ENCODE peak calls at places on chromosomes 13 and 19, in eight cellular contexts. One of them, this sample, is unnamed.

GRCh38 chr13:40471911-40472310 is 194.5 kb downstream of the FOXO1 start:
- DNase-seq in A172: no peak
- DNase-seq in hypothalamus: no peak
- DNase-seq in stimulated activated naive CD8-positive, alpha-beta T cell treated with anti-CD3 and anti-CD28 coated beads, Interleukin-15, amount 100 ng/mL, for 72 hours: no peak
- DNase-seq in midbrain: no peak
- DNase-seq in progenitor cell of endocrine pancreas: no peak
- DNase-seq in NCI-H226: no peak
- DNase-seq in activated T-helper 1 cell treated with Interleukin-2 at 50 U/mL for 16 hours: no peak
- DNase-seq in this sample: no peak

GRCh38 chr19:33758541-33759013 is 38.1 kb upstream of the KCTD15 start:
- DNase-seq in hypothalamus: no peak
- DNase-seq in NCI-H226: peak
- DNase-seq in activated T-helper 1 cell treated with Interleukin-2 at 50 U/mL for 16 hours: no peak
- DNase-seq in midbrain: peak
- DNase-seq in progenitor cell of endocrine pancreas: no peak
- DNase-seq in stimulated activated naive CD8-positive, alpha-beta T cell treated with anti-CD3 and anti-CD28 coated beads, Interleukin-15, amount 100 ng/mL, for 72 hours: no peak
- DNase-seq in A172: peak
- DNase-seq in this sample: no peak

GRCh38 chr13:44259045-44260042 is 114.3 kb upstream of the SERP2 start:
- DNase-seq in A172: peak
- DNase-seq in hypothalamus: no peak
- DNase-seq in midbrain: no peak
- DNase-seq in stimulated activated naive CD8-positive, alpha-beta T cell treated with anti-CD3 and anti-CD28 coated beads, Interleukin-15, amount 100 ng/mL, for 72 hours: peak
- DNase-seq in activated T-helper 1 cell treated with Interleukin-2 at 50 U/mL for 16 hours: peak
- DNase-seq in progenitor cell of endocrine pancreas: no peak
- DNase-seq in NCI-H226: peak
- DNase-seq in this sample: no peak

GRCh38 chr19:7670150-7670784 is 1.4 kb downstream of the RETN start:
- DNase-seq in NCI-H226: no peak
- DNase-seq in hypothalamus: no peak
- DNase-seq in midbrain: no peak
- DNase-seq in activated T-helper 1 cell treated with Interleukin-2 at 50 U/mL for 16 hours: no peak
- DNase-seq in A172: no peak
- DNase-seq in stimulated activated naive CD8-positive, alpha-beta T cell treated with anti-CD3 and anti-CD28 coated beads, Interleukin-15, amount 100 ng/mL, for 72 hours: no peak
- DNase-seq in progenitor cell of endocrine pancreas: no peak
- DNase-seq in this sample: no peak

GRCh38 chr13:51776179-51776578 is 27.8 kb downstream of the DHRS12 start:
- DNase-seq in midbrain: no peak
- DNase-seq in hypothalamus: no peak
- DNase-seq in NCI-H226: no peak
- DNase-seq in progenitor cell of endocrine pancreas: no peak
- DNase-seq in activated T-helper 1 cell treated with Interleukin-2 at 50 U/mL for 16 hours: no peak
- DNase-seq in stimulated activated naive CD8-positive, alpha-beta T cell treated with anti-CD3 and anti-CD28 coated beads, Interleukin-15, amount 100 ng/mL, for 72 hours: no peak
- DNase-seq in A172: no peak
- DNase-seq in this sample: no peak

GRCh38 chr13:35822666-35823065 is 308.5 kb downstream of the DCLK1 start:
- DNase-seq in hypothalamus: no peak
- DNase-seq in midbrain: no peak
- DNase-seq in A172: no peak
- DNase-seq in NCI-H226: no peak
- DNase-seq in activated T-helper 1 cell treated with Interleukin-2 at 50 U/mL for 16 hours: no peak
- DNase-seq in progenitor cell of endocrine pancreas: no peak
- DNase-seq in stimulated activated naive CD8-positive, alpha-beta T cell treated with anti-CD3 and anti-CD28 coated beads, Interleukin-15, amount 100 ng/mL, for 72 hours: no peak
- DNase-seq in this sample: no peak

GRCh38 chr19:10418281-10419199 is 1.8 kb upstream of the PDE4A start:
- DNase-seq in progenitor cell of endocrine pancreas: no peak
- DNase-seq in stimulated activated naive CD8-positive, alpha-beta T cell treated with anti-CD3 and anti-CD28 coated beads, Interleukin-15, amount 100 ng/mL, for 72 hours: no peak
- DNase-seq in hypothalamus: no peak
- DNase-seq in midbrain: no peak
- DNase-seq in A172: no peak
- DNase-seq in activated T-helper 1 cell treated with Interleukin-2 at 50 U/mL for 16 hours: no peak
- DNase-seq in NCI-H226: no peak
- DNase-seq in this sample: no peak

GRCh38 chr19:57110592-57111328 is 9.0 kb upstream of the USP29 start:
- DNase-seq in NCI-H226: no peak
- DNase-seq in A172: no peak
- DNase-seq in progenitor cell of endocrine pancreas: no peak
- DNase-seq in activated T-helper 1 cell treated with Interleukin-2 at 50 U/mL for 16 hours: no peak
- DNase-seq in stimulated activated naive CD8-positive, alpha-beta T cell treated with anti-CD3 and anti-CD28 coated beads, Interleukin-15, amount 100 ng/mL, for 72 hours: no peak
- DNase-seq in hypothalamus: no peak
- DNase-seq in midbrain: no peak
- DNase-seq in this sample: no peak

GRCh38 chr19:7562646-7563393 is 27.3 kb downstream of the PNPLA6 start:
- DNase-seq in stimulated activated naive CD8-positive, alpha-beta T cell treated with anti-CD3 and anti-CD28 coated beads, Interleukin-15, amount 100 ng/mL, for 72 hours: no peak
- DNase-seq in activated T-helper 1 cell treated with Interleukin-2 at 50 U/mL for 16 hours: no peak
- DNase-seq in midbrain: no peak
- DNase-seq in A172: no peak
- DNase-seq in progenitor cell of endocrine pancreas: no peak
- DNase-seq in NCI-H226: no peak
- DNase-seq in hypothalamus: no peak
- DNase-seq in this sample: no peak

GRCh38 chr19:5432687-5433086 is 22.5 kb upstream of the ZNRF4 start:
- DNase-seq in NCI-H226: no peak
- DNase-seq in hypothalamus: no peak
- DNase-seq in activated T-helper 1 cell treated with Interleukin-2 at 50 U/mL for 16 hours: no peak
- DNase-seq in A172: no peak
- DNase-seq in progenitor cell of endocrine pancreas: no peak
- DNase-seq in stimulated activated naive CD8-positive, alpha-beta T cell treated with anti-CD3 and anti-CD28 coated beads, Interleukin-15, amount 100 ng/mL, for 72 hours: no peak
- DNase-seq in midbrain: no peak
- DNase-seq in this sample: no peak

GRCh38 chr19:53328967-53329366 is 4.6 kb upstream of the ZNF845 start:
- DNase-seq in midbrain: no peak
- DNase-seq in hypothalamus: no peak
- DNase-seq in stimulated activated naive CD8-positive, alpha-beta T cell treated with anti-CD3 and anti-CD28 coated beads, Interleukin-15, amount 100 ng/mL, for 72 hours: peak
- DNase-seq in activated T-helper 1 cell treated with Interleukin-2 at 50 U/mL for 16 hours: no peak
- DNase-seq in progenitor cell of endocrine pancreas: no peak
- DNase-seq in NCI-H226: no peak
- DNase-seq in A172: no peak
- DNase-seq in this sample: peak

GRCh38 chr19:46812898-46813569 is 24.6 kb upstream of the SLC1A5 start:
- DNase-seq in midbrain: no peak
- DNase-seq in activated T-helper 1 cell treated with Interleukin-2 at 50 U/mL for 16 hours: no peak
- DNase-seq in progenitor cell of endocrine pancreas: no peak
- DNase-seq in A172: no peak
- DNase-seq in hypothalamus: no peak
- DNase-seq in stimulated activated naive CD8-positive, alpha-beta T cell treated with anti-CD3 and anti-CD28 coated beads, Interleukin-15, amount 100 ng/mL, for 72 hours: no peak
- DNase-seq in NCI-H226: no peak
- DNase-seq in this sample: no peak

GRCh38 chr19:35030257-35031071 is at the start of gene SCN1B:
- DNase-seq in activated T-helper 1 cell treated with Interleukin-2 at 50 U/mL for 16 hours: peak
- DNase-seq in progenitor cell of endocrine pancreas: peak
- DNase-seq in hypothalamus: peak
- DNase-seq in stimulated activated naive CD8-positive, alpha-beta T cell treated with anti-CD3 and anti-CD28 coated beads, Interleukin-15, amount 100 ng/mL, for 72 hours: peak
- DNase-seq in NCI-H226: peak
- DNase-seq in A172: peak
- DNase-seq in midbrain: peak
- DNase-seq in this sample: peak

GRCh38 chr13:97275265-97275664 is 53.1 kb downstream of the MBNL2 start:
- DNase-seq in stimulated activated naive CD8-positive, alpha-beta T cell treated with anti-CD3 and anti-CD28 coated beads, Interleukin-15, amount 100 ng/mL, for 72 hours: no peak
- DNase-seq in activated T-helper 1 cell treated with Interleukin-2 at 50 U/mL for 16 hours: no peak
- DNase-seq in hypothalamus: no peak
- DNase-seq in midbrain: no peak
- DNase-seq in A172: peak
- DNase-seq in NCI-H226: peak
- DNase-seq in progenitor cell of endocrine pancreas: no peak
- DNase-seq in this sample: no peak

GRCh38 chr13:24043590-24044350 is 116.8 kb upstream of the SPATA13 start:
- DNase-seq in stimulated activated naive CD8-positive, alpha-beta T cell treated with anti-CD3 and anti-CD28 coated beads, Interleukin-15, amount 100 ng/mL, for 72 hours: no peak
- DNase-seq in activated T-helper 1 cell treated with Interleukin-2 at 50 U/mL for 16 hours: no peak
- DNase-seq in midbrain: no peak
- DNase-seq in NCI-H226: no peak
- DNase-seq in progenitor cell of endocrine pancreas: no peak
- DNase-seq in hypothalamus: no peak
- DNase-seq in A172: no peak
- DNase-seq in this sample: no peak

GRCh38 chr19:54523403-54523802 is 20.8 kb downstream of the LAIR2 start:
- DNase-seq in hypothalamus: no peak
- DNase-seq in progenitor cell of endocrine pancreas: no peak
- DNase-seq in midbrain: no peak
- DNase-seq in A172: peak
- DNase-seq in stimulated activated naive CD8-positive, alpha-beta T cell treated with anti-CD3 and anti-CD28 coated beads, Interleukin-15, amount 100 ng/mL, for 72 hours: peak
- DNase-seq in activated T-helper 1 cell treated with Interleukin-2 at 50 U/mL for 16 hours: no peak
- DNase-seq in NCI-H226: peak
- DNase-seq in this sample: no peak

GRCh38 chr13:48858523-48858922 is 117.2 kb upstream of the FNDC3A start:
- DNase-seq in progenitor cell of endocrine pancreas: no peak
- DNase-seq in stimulated activated naive CD8-positive, alpha-beta T cell treated with anti-CD3 and anti-CD28 coated beads, Interleukin-15, amount 100 ng/mL, for 72 hours: no peak
- DNase-seq in midbrain: no peak
- DNase-seq in activated T-helper 1 cell treated with Interleukin-2 at 50 U/mL for 16 hours: no peak
- DNase-seq in A172: no peak
- DNase-seq in NCI-H226: no peak
- DNase-seq in hypothalamus: no peak
- DNase-seq in this sample: no peak

GRCh38 chr13:97496511-97496910 is 62.5 kb downstream of the RAP2A start:
- DNase-seq in A172: no peak
- DNase-seq in progenitor cell of endocrine pancreas: no peak
- DNase-seq in hypothalamus: no peak
- DNase-seq in activated T-helper 1 cell treated with Interleukin-2 at 50 U/mL for 16 hours: no peak
- DNase-seq in stimulated activated naive CD8-positive, alpha-beta T cell treated with anti-CD3 and anti-CD28 coated beads, Interleukin-15, amount 100 ng/mL, for 72 hours: no peak
- DNase-seq in midbrain: no peak
- DNase-seq in NCI-H226: no peak
- DNase-seq in this sample: no peak

GRCh38 chr13:79901336-79901735 is 420.4 kb downstream of the NDFIP2 start:
- DNase-seq in progenitor cell of endocrine pancreas: no peak
- DNase-seq in hypothalamus: peak
- DNase-seq in activated T-helper 1 cell treated with Interleukin-2 at 50 U/mL for 16 hours: no peak
- DNase-seq in midbrain: peak
- DNase-seq in A172: peak
- DNase-seq in stimulated activated naive CD8-positive, alpha-beta T cell treated with anti-CD3 and anti-CD28 coated beads, Interleukin-15, amount 100 ng/mL, for 72 hours: no peak
- DNase-seq in NCI-H226: no peak
- DNase-seq in this sample: no peak

GRCh38 chr13:77860621-77861020 is 58.0 kb downstream of the EDNRB start:
- DNase-seq in hypothalamus: no peak
- DNase-seq in activated T-helper 1 cell treated with Interleukin-2 at 50 U/mL for 16 hours: no peak
- DNase-seq in NCI-H226: no peak
- DNase-seq in A172: peak
- DNase-seq in stimulated activated naive CD8-positive, alpha-beta T cell treated with anti-CD3 and anti-CD28 coated beads, Interleukin-15, amount 100 ng/mL, for 72 hours: no peak
- DNase-seq in midbrain: no peak
- DNase-seq in progenitor cell of endocrine pancreas: no peak
- DNase-seq in this sample: no peak

GRCh38 chr19:18612772-18613588 is at the start of gene TMEM59L:
- DNase-seq in activated T-helper 1 cell treated with Interleukin-2 at 50 U/mL for 16 hours: peak
- DNase-seq in stimulated activated naive CD8-positive, alpha-beta T cell treated with anti-CD3 and anti-CD28 coated beads, Interleukin-15, amount 100 ng/mL, for 72 hours: no peak
- DNase-seq in hypothalamus: peak
- DNase-seq in progenitor cell of endocrine pancreas: no peak
- DNase-seq in A172: no peak
- DNase-seq in midbrain: peak
- DNase-seq in NCI-H226: no peak
- DNase-seq in this sample: no peak

GRCh38 chr13:106109391-106109791 is 426.1 kb downstream of the EFNB2 start:
- DNase-seq in midbrain: no peak
- DNase-seq in hypothalamus: no peak
- DNase-seq in A172: peak
- DNase-seq in progenitor cell of endocrine pancreas: no peak
- DNase-seq in stimulated activated naive CD8-positive, alpha-beta T cell treated with anti-CD3 and anti-CD28 coated beads, Interleukin-15, amount 100 ng/mL, for 72 hours: no peak
- DNase-seq in NCI-H226: no peak
- DNase-seq in activated T-helper 1 cell treated with Interleukin-2 at 50 U/mL for 16 hours: no peak
- DNase-seq in this sample: no peak

GRCh38 chr19:51123381-51124186 is 1.1 kb upstream of the SIGLEC9 start:
- DNase-seq in hypothalamus: no peak
- DNase-seq in midbrain: no peak
- DNase-seq in progenitor cell of endocrine pancreas: no peak
- DNase-seq in stimulated activated naive CD8-positive, alpha-beta T cell treated with anti-CD3 and anti-CD28 coated beads, Interleukin-15, amount 100 ng/mL, for 72 hours: peak
- DNase-seq in A172: no peak
- DNase-seq in NCI-H226: no peak
- DNase-seq in activated T-helper 1 cell treated with Interleukin-2 at 50 U/mL for 16 hours: peak
- DNase-seq in this sample: no peak